ENCODE peak calls at places on chromosomes 12 and 14, in six cellular contexts. T, S, N, I, Q and P are unnamed samples. For H3K36me3, the result is how much of the 10 kb centered on the place peaks cover.

GRCh38 chr12:111715242-111715641 is 29.4 kb downstream of the ACAD10 start:
- DNase-seq in T (no peak), S (no peak), N (peak), I (no peak), Q (peak), P (no peak)

GRCh38 chr12:2183556-2184541 is 131.1 kb downstream of the CACNA1C start:
- DNase-seq in T (no peak), S (peak), N (no peak), I (no peak), Q (peak), P (no peak)

GRCh38 chr12:32739279-32739678 is 16.4 kb downstream of the YARS2 start:
- DNase-seq in T (no peak), S (peak), N (no peak), I (no peak), Q (no peak), P (no peak)

GRCh38 chr14:104424406-104425072 is 155.0 kb upstream of the C14orf180 start:
- DNase-seq in T (no peak), S (no peak), N (peak), I (no peak), Q (no peak), P (no peak)

GRCh38 chr14:64838656-64839055 is 41.1 kb downstream of the SPTB start:
- DNase-seq in T (no peak), S (no peak), N (no peak), I (no peak), Q (no peak), P (no peak)

GRCh38 chr12:63133981-63134380 is 17.0 kb downstream of the AVPR1A start:
- DNase-seq in T (no peak), S (no peak), N (no peak), I (no peak), Q (no peak), P (no peak)

GRCh38 chr12:24012528-24012927 is 63.1 kb upstream of the SOX5 start:
- DNase-seq in T (no peak), S (peak), N (no peak), I (no peak), Q (peak), P (no peak)

GRCh38 chr14:69190191-69190590 is 1.1 kb upstream of the EXD2 start:
- DNase-seq in T (no peak), S (peak), N (no peak), I (no peak), Q (no peak), P (no peak)

GRCh38 chr12:92288533-92288932 is 142.9 kb upstream of the BTG1 start:
- DNase-seq in T (no peak), S (no peak), N (no peak), I (no peak), Q (no peak), P (no peak)

GRCh38 chr14:99246536-99247083 is 25.4 kb downstream of the BCL11B start:
- DNase-seq in T (no peak), S (peak), N (no peak), I (no peak), Q (no peak), P (no peak)

GRCh38 chr14:21056520-21057163 is 980 bp upstream of the RNASE8 start:
- DNase-seq in T (no peak), S (no peak), N (no peak), I (no peak), Q (no peak), P (peak)

GRCh38 chr14:101112351-101113107 is 209.0 kb upstream of the RTL1 start:
- DNase-seq in T (no peak), S (no peak), N (peak), I (no peak), Q (no peak), P (no peak)

GRCh38 chr12:24482882-24483604 is 465.9 kb downstream of the BCAT1 start:
- DNase-seq in T (no peak), S (no peak), N (no peak), I (no peak), Q (no peak), P (no peak)

GRCh38 chr14:79056879-79057278 is 886.7 kb downstream of the NRXN3 start:
- DNase-seq in T (no peak), S (no peak), N (no peak), I (no peak), Q (no peak), P (no peak)

GRCh38 chr12:105083551-105084105 is 630 bp downstream of the ALDH1L2 start:
- DNase-seq in T (no peak), S (peak), N (peak), I (no peak), Q (no peak), P (peak)

GRCh38 chr14:24920265-24921080 is 129.5 kb downstream of the STXBP6 start:
- DNase-seq in T (no peak), S (no peak), N (no peak), I (no peak), Q (no peak), P (no peak)

GRCh38 chr14:50387543-50387942 is 9.1 kb downstream of the CDKL1 start:
- DNase-seq in T (no peak), S (no peak), N (no peak), I (no peak), Q (no peak), P (no peak)

GRCh38 chr14:20632448-20632830 is 9.1 kb downstream of the OR6S1 start:
- DNase-seq in T (no peak), S (peak), N (no peak), I (no peak), Q (no peak), P (no peak)

GRCh38 chr12:31362115-31362758 is 36.3 kb upstream of the SINHCAF start:
- DNase-seq in T (no peak), S (peak), N (no peak), I (no peak), Q (peak), P (peak)

GRCh38 chr12:130879212-130879686 is 7.4 kb downstream of the RAN start:
- DNase-seq in T (no peak), S (peak), N (no peak), I (no peak), Q (no peak), P (peak)

GRCh38 chr12:97921957-97922722 is 459.5 kb downstream of the RMST start:
- DNase-seq in T (no peak), S (no peak), N (no peak), I (no peak), Q (no peak), P (no peak)

GRCh38 chr14:86038401-86038985 is 508.5 kb downstream of the FLRT2 start:
- DNase-seq in T (no peak), S (peak), N (peak), I (no peak), Q (peak), P (peak)

GRCh38 chr14:61662437-61663311 is 32.6 kb upstream of the HIF1A start:
- DNase-seq in T (no peak), S (peak), N (peak), I (peak), Q (peak), P (peak)

GRCh38 chr12:39736406-39736805 is 116.8 kb upstream of the ABCD2 start:
- DNase-seq in T (no peak), S (no peak), N (no peak), I (no peak), Q (no peak), P (no peak)

GRCh38 chr12:54486173-54486867 is 11.2 kb upstream of the NCKAP1L start:
- DNase-seq in T (no peak), S (no peak), N (no peak), I (no peak), Q (no peak), P (no peak)

GRCh38 chr12:69534389-69534822 is 50.9 kb upstream of the CCT2 start:
- DNase-seq in T (peak), S (peak), N (no peak), I (peak), Q (peak), P (peak)

GRCh38 chr12:53180931-53181645 is 363 bp upstream of the CSAD start:
- DNase-seq in T (no peak), S (peak), N (peak), I (peak), Q (peak), P (peak)

GRCh38 chr14:56855891-56856461 is 45.7 kb upstream of the OTX2 start:
- DNase-seq in T (no peak), S (peak), N (peak), I (no peak), Q (peak), P (peak)

GRCh38 chr12:51855586-51856428 is 7.3 kb upstream of the FIGNL2 start:
- DNase-seq in T (no peak), S (peak), N (no peak), I (no peak), Q (peak), P (no peak)

GRCh38 chr14:59301354-59301753 is 112.9 kb downstream of the DAAM1 start:
- DNase-seq in T (no peak), S (no peak), N (no peak), I (no peak), Q (peak), P (peak)

GRCh38 chr12:25764892-25765291 is 193.6 kb upstream of the RASSF8 start:
- DNase-seq in T (no peak), S (no peak), N (no peak), I (no peak), Q (no peak), P (no peak)

GRCh38 chr12:76441016-76441415 is 92.8 kb upstream of the BBS10 start:
- DNase-seq in T (no peak), S (no peak), N (no peak), I (no peak), Q (no peak), P (no peak)

GRCh38 chr14:88233915-88234314 is 89.2 kb downstream of the KCNK10 start:
- DNase-seq in T (no peak), S (peak), N (no peak), I (peak), Q (peak), P (no peak)

GRCh38 chr14:39268393-39268792 is 34.7 kb downstream of the MIA2 start:
- DNase-seq in T (no peak), S (no peak), N (no peak), I (no peak), Q (peak), P (no peak)

GRCh38 chr14:39265741-39266588 is 32.2 kb downstream of the MIA2 start:
- DNase-seq in T (no peak), S (no peak), N (no peak), I (peak), Q (no peak), P (no peak)

GRCh38 chr14:39266589-39266870 is 32.8 kb downstream of the MIA2 start:
- DNase-seq in T (no peak), S (no peak), N (peak), I (no peak), Q (peak), P (peak)

GRCh38 chr14:39267592-39268112 is 33.9 kb downstream of the MIA2 start:
- DNase-seq in T (no peak), S (peak), N (no peak), I (peak), Q (peak), P (no peak)

GRCh38 chr14:39266871-39267591 is 33.3 kb downstream of the MIA2 start:
- DNase-seq in T (no peak), S (peak), N (peak), I (peak), Q (peak), P (peak)
- TF ChIP-seq POLR2AphosphoS5 in T (peak), S (peak), N (peak), I (peak), Q (peak), P (peak)

GRCh38 chr14:32414808-32415255 is 85.7 kb downstream of the AKAP6 start:
- DNase-seq in T (no peak), S (no peak), N (no peak), I (no peak), Q (no peak), P (no peak)

GRCh38 chr14:32421781-32422180 is 92.7 kb downstream of the AKAP6 start:
- DNase-seq in T (no peak), S (no peak), N (no peak), I (no peak), Q (no peak), P (no peak)

GRCh38 chr14:32413967-32414640 is 85.0 kb downstream of the AKAP6 start:
- DNase-seq in T (no peak), S (no peak), N (no peak), I (no peak), Q (no peak), P (no peak)

GRCh38 chr14:32419429-32419828 is 90.3 kb downstream of the AKAP6 start:
- DNase-seq in T (no peak), S (no peak), N (no peak), I (no peak), Q (no peak), P (no peak)

DNA sequence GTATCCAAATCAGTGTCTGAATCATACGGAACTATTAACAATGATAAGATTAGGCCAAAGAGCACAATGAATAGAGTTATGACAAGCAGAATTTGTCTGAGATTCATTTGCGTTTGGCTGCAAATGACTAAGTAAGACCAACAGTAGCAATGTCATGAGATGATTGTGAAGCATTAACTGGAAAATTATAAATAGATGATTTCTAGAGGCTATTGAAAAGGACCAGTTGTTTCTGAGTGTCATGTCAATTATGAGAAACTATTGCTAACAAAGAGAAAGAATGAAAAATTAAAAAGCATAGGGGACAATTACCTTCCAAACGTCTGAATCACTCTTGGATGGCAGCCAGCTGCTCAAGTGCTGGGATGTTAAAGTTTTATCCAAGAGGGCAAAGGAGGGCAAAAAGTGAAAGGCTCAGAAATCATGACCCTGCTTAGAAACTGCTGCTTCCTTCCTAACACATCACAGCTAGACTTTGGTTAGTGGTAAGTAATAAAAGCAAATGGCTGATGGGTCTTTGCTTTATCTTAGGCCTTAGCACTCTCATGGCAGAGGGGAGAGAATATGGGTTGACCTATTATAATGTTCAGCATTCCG is 89.0 kb downstream of the AKAP6 start:
- DNase-seq in T (no peak), S (no peak), N (peak), I (no peak), Q (no peak), P (peak)
- H3K36me3 ChIP-seq in T (under half), S (under half), N (under half), I (under half), Q (under half), P (under half)

DNA sequence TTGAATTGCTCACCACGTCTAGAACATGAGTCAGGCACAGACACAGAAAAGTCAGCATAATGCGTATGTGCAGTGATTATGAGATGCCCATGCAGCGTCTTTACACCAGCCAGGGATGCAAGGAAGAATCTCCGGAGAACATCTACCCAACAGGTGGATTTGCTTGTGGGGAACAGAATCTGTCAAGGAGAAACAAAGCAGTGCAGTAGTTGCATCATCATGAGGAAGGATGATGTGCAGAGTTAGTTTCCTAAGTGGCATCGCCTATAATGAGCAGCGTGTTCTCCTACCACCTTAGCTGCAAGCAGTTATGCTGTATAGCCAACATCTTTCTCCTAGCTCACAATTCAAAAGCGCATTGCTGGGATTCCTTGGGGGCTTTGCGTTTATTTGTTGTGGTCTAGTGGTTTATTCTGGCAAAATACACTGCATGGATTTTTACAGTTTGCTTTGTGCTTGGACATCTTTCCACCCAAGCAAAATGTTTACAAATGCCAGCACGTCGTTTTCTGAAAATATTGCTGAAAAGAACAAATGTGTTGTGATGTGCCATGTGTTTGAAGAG is 233.0 kb downstream of the RGS6 start:
- DNase-seq in T (no peak), S (no peak), N (no peak), I (no peak), Q (no peak), P (no peak)
- H3K4me3 ChIP-seq in T (no peak), S (no peak), N (no peak), I (no peak), Q (no peak), P (no peak)

GRCh38 chr12:80188566-80188965 is 89.2 kb downstream of the OTOGL start:
- DNase-seq in T (no peak), S (no peak), N (no peak), I (no peak), Q (no peak), P (no peak)

GRCh38 chr12:80190001-80190400 is 90.7 kb downstream of the OTOGL start:
- DNase-seq in T (no peak), S (no peak), N (no peak), I (no peak), Q (no peak), P (no peak)

GRCh38 chr12:80187660-80188090 is 88.3 kb downstream of the OTOGL start:
- DNase-seq in T (no peak), S (no peak), N (no peak), I (no peak), Q (no peak), P (no peak)

GRCh38 chr12:80186727-80187217 is 87.4 kb downstream of the OTOGL start:
- DNase-seq in T (peak), S (peak), N (peak), I (peak), Q (peak), P (peak)

GRCh38 chr12:80189241-80189640 is 89.9 kb downstream of the OTOGL start:
- DNase-seq in T (no peak), S (no peak), N (no peak), I (no peak), Q (no peak), P (no peak)
- TF ChIP-seq POLR2AphosphoS5 in T (no peak), S (no peak), N (no peak), I (no peak), Q (no peak), P (no peak)